ENCODE peak calls at places on chromosomes 12 and 14, in four cellular contexts. One of them, this sample, is unnamed.

GRCh38 chr12:12896261-12896660 is 4.9 kb downstream of the GPRC5A start:
- DNase-seq in hepatocyte: no peak
- DNase-seq in endodermal cell: no peak
- DNase-seq in AG04450: no peak
- DNase-seq in this sample: no peak

GRCh38 chr14:50726372-50727107 is 58.4 kb upstream of the SAV1 start:
- DNase-seq in hepatocyte: no peak
- DNase-seq in endodermal cell: no peak
- DNase-seq in AG04450: peak
- DNase-seq in this sample: peak

GRCh38 chr12:93198086-93198485 is 179.6 kb upstream of the NUDT4 start:
- DNase-seq in hepatocyte: peak
- DNase-seq in endodermal cell: no peak
- DNase-seq in AG04450: no peak
- DNase-seq in this sample: no peak

GRCh38 chr12:48615681-48616080 is 45.8 kb upstream of the LALBA start:
- DNase-seq in endodermal cell: no peak
- DNase-seq in AG04450: no peak
- DNase-seq in hepatocyte: no peak
- DNase-seq in this sample: no peak

GRCh38 chr12:59164991-59165718 is 244.9 kb upstream of the LRIG3 start:
- DNase-seq in AG04450: peak
- DNase-seq in endodermal cell: no peak
- DNase-seq in hepatocyte: peak
- DNase-seq in this sample: peak

GRCh38 chr14:89650077-89650978 is 233.3 kb upstream of the FOXN3 start:
- DNase-seq in endodermal cell: no peak
- DNase-seq in AG04450: no peak
- DNase-seq in hepatocyte: no peak
- DNase-seq in this sample: no peak

GRCh38 chr14:51564986-51565604 is 86.6 kb upstream of the FRMD6 start:
- DNase-seq in endodermal cell: no peak
- DNase-seq in hepatocyte: peak
- DNase-seq in AG04450: no peak
- DNase-seq in this sample: no peak

GRCh38 chr14:63286071-63286470 is 32.7 kb downstream of the GPHB5 start:
- DNase-seq in AG04450: no peak
- DNase-seq in hepatocyte: no peak
- DNase-seq in endodermal cell: no peak
- DNase-seq in this sample: no peak

GRCh38 chr14:22664261-22664660 is 20.1 kb upstream of the OR6J1 start:
- DNase-seq in endodermal cell: no peak
- DNase-seq in AG04450: no peak
- DNase-seq in hepatocyte: peak
- DNase-seq in this sample: no peak

GRCh38 chr12:45966486-45966885 is 23.9 kb downstream of the SCAF11 start:
- DNase-seq in hepatocyte: no peak
- DNase-seq in endodermal cell: no peak
- DNase-seq in AG04450: peak
- DNase-seq in this sample: no peak

GRCh38 chr14:95620659-95621059 is 65.6 kb upstream of the TCL1B start:
- DNase-seq in endodermal cell: no peak
- DNase-seq in AG04450: no peak
- DNase-seq in hepatocyte: no peak
- DNase-seq in this sample: no peak

GRCh38 chr12:54479421-54479820 is 6.0 kb upstream of the GTSF1 start:
- DNase-seq in AG04450: peak
- DNase-seq in endodermal cell: no peak
- DNase-seq in hepatocyte: no peak
- DNase-seq in this sample: no peak

GRCh38 chr12:47892819-47893218 is 12.0 kb downstream of the VDR start:
- DNase-seq in AG04450: no peak
- DNase-seq in hepatocyte: no peak
- DNase-seq in endodermal cell: no peak
- DNase-seq in this sample: no peak

GRCh38 chr14:54310852-54311230 is 86.0 kb upstream of the CDKN3 start:
- DNase-seq in endodermal cell: no peak
- DNase-seq in AG04450: no peak
- DNase-seq in hepatocyte: no peak
- DNase-seq in this sample: no peak

GRCh38 chr12:55876110-55876509 is 33.4 kb upstream of the MMP19 start:
- DNase-seq in endodermal cell: no peak
- DNase-seq in AG04450: no peak
- DNase-seq in hepatocyte: no peak
- DNase-seq in this sample: no peak

GRCh38 chr14:97712471-97712870 is 915.3 kb downstream of the VRK1 start:
- DNase-seq in AG04450: no peak
- DNase-seq in hepatocyte: no peak
- DNase-seq in endodermal cell: no peak
- DNase-seq in this sample: no peak

GRCh38 chr12:130764475-130765185 is 48.5 kb upstream of the RIMBP2 start:
- DNase-seq in hepatocyte: no peak
- DNase-seq in AG04450: no peak
- DNase-seq in endodermal cell: peak
- DNase-seq in this sample: peak

GRCh38 chr12:56258068-56258819 is at the start of gene ANKRD52:
- DNase-seq in endodermal cell: peak
- DNase-seq in hepatocyte: peak
- DNase-seq in AG04450: peak
- DNase-seq in this sample: peak

GRCh38 chr12:125330645-125331341 is 265.6 kb downstream of the AACS start:
- DNase-seq in endodermal cell: peak
- DNase-seq in hepatocyte: peak
- DNase-seq in AG04450: no peak
- DNase-seq in this sample: no peak

GRCh38 chr12:101969-102878 is 35.7 kb downstream of the IQSEC3 start:
- DNase-seq in hepatocyte: no peak
- DNase-seq in AG04450: no peak
- DNase-seq in endodermal cell: peak
- DNase-seq in this sample: no peak

GRCh38 chr14:67500981-67501380 is 12.5 kb upstream of the TMEM229B start:
- DNase-seq in endodermal cell: no peak
- DNase-seq in hepatocyte: no peak
- DNase-seq in AG04450: no peak
- DNase-seq in this sample: no peak

GRCh38 chr14:65251213-65251612 is 148.9 kb upstream of the MAX start:
- DNase-seq in hepatocyte: no peak
- DNase-seq in endodermal cell: no peak
- DNase-seq in AG04450: peak
- DNase-seq in this sample: no peak

GRCh38 chr14:75427482-75428229 is at the start of gene JDP2:
- DNase-seq in AG04450: peak
- DNase-seq in endodermal cell: peak
- DNase-seq in hepatocyte: peak
- DNase-seq in this sample: no peak

GRCh38 chr12:5650804-5651461 is 219.0 kb downstream of the NTF3 start:
- DNase-seq in hepatocyte: no peak
- DNase-seq in AG04450: no peak
- DNase-seq in endodermal cell: no peak
- DNase-seq in this sample: no peak

GRCh38 chr12:5654019-5654418 is 222.1 kb downstream of the NTF3 start:
- DNase-seq in AG04450: no peak
- DNase-seq in hepatocyte: no peak
- DNase-seq in endodermal cell: no peak
- DNase-seq in this sample: no peak

DNA sequence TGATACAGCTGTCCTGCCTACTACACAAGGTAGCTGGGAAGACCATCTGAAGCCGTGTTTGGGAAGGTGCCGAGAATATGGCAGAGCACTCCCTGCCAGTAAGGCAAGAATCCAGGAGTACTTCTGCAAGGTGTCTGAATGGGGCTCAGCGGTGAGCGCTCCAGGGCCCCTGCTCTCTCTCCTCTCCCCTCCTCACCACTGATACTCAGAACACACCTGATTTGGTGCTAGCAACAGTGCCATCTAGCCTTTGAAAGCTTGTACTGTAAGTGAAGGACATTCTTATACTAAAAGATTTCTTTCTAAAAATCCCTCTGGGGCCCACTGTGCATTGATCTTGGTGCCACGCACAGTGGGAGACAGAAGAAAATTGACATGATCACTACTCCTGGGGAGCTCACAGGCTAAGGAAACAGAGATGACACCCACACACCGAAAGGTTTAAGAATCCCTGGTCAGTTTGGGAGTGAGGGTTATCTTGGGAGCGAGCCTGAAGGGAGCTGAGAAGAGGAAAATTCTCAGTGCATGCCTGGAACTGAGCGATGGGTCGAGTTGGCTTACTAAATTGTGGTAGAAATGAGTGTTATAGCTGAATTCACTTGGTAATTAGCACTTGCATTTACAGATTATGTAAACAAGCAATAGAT is 216.9 kb downstream of the NTF3 start:
- DNase-seq in AG04450: peak
- DNase-seq in endodermal cell: peak
- DNase-seq in hepatocyte: peak
- DNase-seq in this sample: peak
- TF ChIP-seq CTCF in AG04450: peak
- TF ChIP-seq CTCF in endodermal cell: peak
- TF ChIP-seq CTCF in hepatocyte: peak
- TF ChIP-seq CTCF in this sample: peak

GRCh38 chr12:101783838-101784237 is 44.6 kb upstream of the SYCP3 start:
- DNase-seq in AG04450: no peak
- DNase-seq in hepatocyte: no peak
- DNase-seq in endodermal cell: no peak
- DNase-seq in this sample: no peak
- H3K4me3 ChIP-seq in AG04450: no peak
- H3K4me3 ChIP-seq in hepatocyte: no peak
- H3K4me3 ChIP-seq in endodermal cell: no peak
- H3K4me3 ChIP-seq in this sample: no peak

DNA sequence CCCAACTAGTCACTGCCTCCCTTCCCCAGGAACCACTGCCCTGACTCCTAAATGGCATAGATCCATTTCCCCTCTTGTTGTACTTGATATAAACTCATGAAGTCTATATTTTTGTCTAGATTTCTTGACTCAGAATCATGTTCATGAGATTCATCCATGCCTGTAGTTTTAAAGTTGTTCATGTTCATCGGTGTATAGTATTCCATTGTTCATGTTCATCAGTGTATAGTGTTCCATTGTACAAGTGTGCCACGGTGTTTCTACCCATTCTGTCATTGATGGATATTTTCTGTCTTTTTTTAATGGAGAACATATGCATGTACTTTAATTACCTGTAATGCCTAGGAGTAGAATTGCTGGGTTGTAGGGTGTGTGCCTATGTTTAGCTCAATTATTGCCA is 261.7 kb downstream of the CACNA1C start:
- DNase-seq in AG04450: no peak
- DNase-seq in endodermal cell: no peak
- DNase-seq in hepatocyte: no peak
- DNase-seq in this sample: no peak
- TF ChIP-seq CTCF in AG04450: no peak
- TF ChIP-seq CTCF in endodermal cell: no peak
- TF ChIP-seq CTCF in hepatocyte: no peak
- TF ChIP-seq CTCF in this sample: no peak

GRCh38 chr14:61747342-61747741 is 14.9 kb upstream of the SNAPC1 start:
- DNase-seq in hepatocyte: no peak
- DNase-seq in endodermal cell: no peak
- DNase-seq in AG04450: no peak
- DNase-seq in this sample: no peak
- H3K4me3 ChIP-seq in hepatocyte: no peak
- H3K4me3 ChIP-seq in endodermal cell: no peak
- H3K4me3 ChIP-seq in AG04450: no peak
- H3K4me3 ChIP-seq in this sample: no peak

GRCh38 chr14:69613312-69614073 is 2.1 kb downstream of the SUSD6 start:
- DNase-seq in endodermal cell: no peak
- DNase-seq in hepatocyte: no peak
- DNase-seq in AG04450: no peak
- DNase-seq in this sample: no peak

GRCh38 chr14:69616408-69616773 is 5.0 kb downstream of the SUSD6 start:
- DNase-seq in AG04450: no peak
- DNase-seq in endodermal cell: no peak
- DNase-seq in hepatocyte: no peak
- DNase-seq in this sample: no peak

GRCh38 chr14:69617796-69618195 is 6.4 kb downstream of the SUSD6 start:
- DNase-seq in hepatocyte: no peak
- DNase-seq in AG04450: no peak
- DNase-seq in endodermal cell: no peak
- DNase-seq in this sample: no peak

GRCh38 chr14:69614592-69614991 is 3.2 kb downstream of the SUSD6 start:
- DNase-seq in endodermal cell: no peak
- DNase-seq in hepatocyte: no peak
- DNase-seq in AG04450: no peak
- DNase-seq in this sample: no peak

DNA sequence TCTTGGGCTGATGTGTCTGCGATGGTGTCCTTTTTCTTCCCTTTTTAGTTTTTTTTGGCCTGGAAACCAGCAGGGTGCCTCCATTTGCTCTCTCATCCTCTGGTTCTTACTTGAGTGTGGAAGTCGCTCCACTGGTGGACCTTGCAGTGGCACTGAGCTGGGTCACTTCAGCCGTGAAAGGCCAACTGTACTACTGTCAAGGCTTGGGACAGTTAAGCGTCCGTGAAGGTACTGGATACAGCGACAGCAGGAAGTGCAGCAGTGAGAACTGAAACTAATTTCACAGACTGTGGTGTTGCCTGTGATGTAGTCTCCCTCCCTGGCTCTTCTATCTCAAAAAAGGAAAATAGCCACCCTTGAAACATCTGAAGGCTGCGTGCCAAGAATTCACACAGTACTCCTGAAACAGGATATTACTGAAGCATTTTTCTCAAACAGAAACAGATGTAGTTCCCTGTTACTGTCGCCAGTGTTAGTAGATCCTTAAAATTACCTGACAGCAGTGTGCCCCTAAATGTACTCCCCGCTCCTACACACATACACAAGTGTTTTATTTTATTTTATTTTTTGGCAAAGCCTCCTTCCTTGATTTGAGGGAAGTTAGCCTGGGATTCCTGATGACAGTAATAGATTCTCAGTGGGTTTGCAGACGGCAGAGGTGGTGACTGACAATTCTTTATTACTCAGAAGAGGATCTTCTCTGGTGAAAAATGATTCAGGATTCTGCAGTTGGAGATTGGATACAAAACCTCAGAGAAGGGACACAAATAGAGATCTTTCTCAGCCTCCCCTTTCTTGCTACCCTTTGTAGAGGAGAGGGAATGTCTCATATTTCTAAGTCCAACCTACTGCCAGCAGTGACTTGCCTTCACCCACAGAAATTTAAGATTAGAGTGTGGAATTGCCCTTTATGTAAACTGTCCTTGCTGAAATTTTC is 4.3 kb downstream of the SUSD6 start:
- DNase-seq in hepatocyte: no peak
- DNase-seq in endodermal cell: no peak
- DNase-seq in AG04450: peak
- DNase-seq in this sample: peak
- TF ChIP-seq CTCF in hepatocyte: no peak
- TF ChIP-seq CTCF in endodermal cell: no peak
- TF ChIP-seq CTCF in AG04450: no peak
- TF ChIP-seq CTCF in this sample: no peak

This sample was measured in HFF-Myc.